ENCODE peak calls at places on chromosomes 7 and 10, in seven cellular contexts. N is heart left ventricle, X is K562, V is body of pancreas, J is A549, P is right lobe of liver, Q is gastrocnemius medialis. W is an unnamed sample. For H3K4me1, the result is how much of the 10 kb centered on the place peaks cover.

GRCh38 chr10:61452655-61453641 is at the start of gene TMEM26:
- ATAC-seq in N (peak), X (no peak), V (peak), J (peak), P (peak), Q (no peak), W (peak)

GRCh38 chr7:29442146-29442545 is 121.5 kb upstream of the PRR15 start:
- ATAC-seq in N (peak), X (peak), V (no peak), J (no peak), P (peak), Q (peak), W (no peak)

GRCh38 chr10:132849546-132850031 is 63.6 kb upstream of the NKX6-2 start:
- ATAC-seq in N (no peak), X (no peak), V (no peak), J (no peak), P (no peak), Q (no peak), W (no peak)

GRCh38 chr7:21618706-21619105 is 75.9 kb downstream of the DNAH11 start:
- ATAC-seq in N (no peak), X (no peak), V (no peak), J (no peak), P (no peak), Q (no peak), W (no peak)

GRCh38 chr10:113657544-113657943 is 6.3 kb downstream of the NRAP start:
- ATAC-seq in N (no peak), X (no peak), V (no peak), J (no peak), P (no peak), Q (no peak), W (no peak)

GRCh38 chr10:23230582-23230981 is 38.5 kb downstream of the PTF1A start:
- ATAC-seq in N (no peak), X (no peak), V (no peak), J (no peak), P (no peak), Q (no peak), W (no peak)

GRCh38 chr10:119653209-119653608 is 2.0 kb downstream of the BAG3 start:
- ATAC-seq in N (no peak), X (no peak), V (no peak), J (no peak), P (no peak), Q (no peak), W (no peak)

GRCh38 chr10:132178046-132178445 is 8.7 kb upstream of the DPYSL4 start:
- ATAC-seq in N (no peak), X (no peak), V (no peak), J (no peak), P (no peak), Q (no peak), W (no peak)

GRCh38 chr7:31950101-31950755 is 120.0 kb downstream of the PDE1C start:
- ATAC-seq in N (no peak), X (no peak), V (no peak), J (no peak), P (no peak), Q (no peak), W (no peak)

GRCh38 chr7:51139796-51140195 is 176.8 kb downstream of the COBL start:
- ATAC-seq in N (no peak), X (no peak), V (peak), J (no peak), P (peak), Q (no peak), W (no peak)

GRCh38 chr10:126013489-126014281 is 117.3 kb downstream of the FANK1 start:
- ATAC-seq in N (peak), X (no peak), V (peak), J (peak), P (no peak), Q (no peak), W (no peak)

GRCh38 chr10:106438386-106438785 is 726.1 kb downstream of the SORCS1 start:
- ATAC-seq in N (no peak), X (no peak), V (no peak), J (no peak), P (no peak), Q (no peak), W (no peak)

GRCh38 chr7:47087866-47088265 is 494.0 kb downstream of the TNS3 start:
- ATAC-seq in N (no peak), X (no peak), V (no peak), J (peak), P (peak), Q (no peak), W (peak)

GRCh38 chr10:23070819-23071218 is 24.6 kb upstream of the MSRB2 start:
- ATAC-seq in N (no peak), X (no peak), V (no peak), J (no peak), P (no peak), Q (no peak), W (no peak)

GRCh38 chr7:13898957-13899670 is 90.4 kb downstream of the ETV1 start:
- ATAC-seq in N (no peak), X (no peak), V (peak), J (no peak), P (peak), Q (no peak), W (no peak)

GRCh38 chr7:47273088-47273487 is 308.8 kb downstream of the TNS3 start:
- ATAC-seq in N (no peak), X (no peak), V (no peak), J (peak), P (no peak), Q (no peak), W (no peak)

GRCh38 chr7:144468990-144469732 is 65.7 kb upstream of the NOBOX start:
- ATAC-seq in N (peak), X (no peak), V (no peak), J (no peak), P (no peak), Q (no peak), W (peak)

GRCh38 chr7:149799397-149800168 is 26.2 kb upstream of the ZNF467 start:
- ATAC-seq in N (no peak), X (peak), V (no peak), J (peak), P (peak), Q (no peak), W (no peak)

GRCh38 chr7:134636008-134636449 is 10.6 kb upstream of the BPGM start:
- ATAC-seq in N (no peak), X (no peak), V (peak), J (no peak), P (peak), Q (no peak), W (no peak)

GRCh38 chr7:23115991-23116390 is 10.4 kb downstream of the KLHL7 start:
- ATAC-seq in N (no peak), X (no peak), V (no peak), J (no peak), P (no peak), Q (no peak), W (no peak)

GRCh38 chr10:1290071-1290471 is 233.9 kb downstream of the WDR37 start:
- ATAC-seq in N (no peak), X (no peak), V (no peak), J (peak), P (no peak), Q (no peak), W (no peak)

GRCh38 chr7:41889040-41889439 is 186.2 kb upstream of the INHBA start:
- ATAC-seq in N (no peak), X (no peak), V (no peak), J (no peak), P (no peak), Q (no peak), W (no peak)

GRCh38 chr10:95782274-95782830 is 26.4 kb downstream of the ENTPD1 start:
- ATAC-seq in N (no peak), X (no peak), V (no peak), J (no peak), P (peak), Q (no peak), W (no peak)

GRCh38 chr7:74476546-74477095 is 22.9 kb downstream of the GTF2IRD1 start:
- ATAC-seq in N (no peak), X (no peak), V (no peak), J (no peak), P (no peak), Q (no peak), W (no peak)

GRCh38 chr10:49649294-49649693 is 30.2 kb upstream of the C10orf53 start:
- ATAC-seq in N (no peak), X (peak), V (no peak), J (no peak), P (no peak), Q (no peak), W (no peak)

GRCh38 chr10:12729885-12730284 is 271.6 kb downstream of the CCDC3 start:
- ATAC-seq in N (no peak), X (peak), V (no peak), J (peak), P (no peak), Q (no peak), W (no peak)

GRCh38 chr10:12726971-12727831 is 274.3 kb downstream of the CCDC3 start:
- ATAC-seq in N (no peak), X (no peak), V (no peak), J (no peak), P (no peak), Q (peak), W (no peak)

GRCh38 chr10:12727832-12728215 is 273.7 kb downstream of the CCDC3 start:
- ATAC-seq in N (no peak), X (no peak), V (no peak), J (no peak), P (no peak), Q (peak), W (peak)

GRCh38 chr10:12730809-12731519 is 270.5 kb downstream of the CCDC3 start:
- ATAC-seq in N (peak), X (no peak), V (no peak), J (no peak), P (no peak), Q (peak), W (peak)

GRCh38 chr10:12728569-12728968 is 272.9 kb downstream of the CCDC3 start:
- ATAC-seq in N (no peak), X (no peak), V (no peak), J (no peak), P (no peak), Q (peak), W (no peak)
- TF ChIP-seq POLR2A in N (no peak), X (no peak), V (no peak), J (no peak), P (no peak), Q (no peak), W (no peak)

GRCh38 chr7:104228442-104228841 is 20.6 kb upstream of the ORC5 start:
- ATAC-seq in N (no peak), X (no peak), V (no peak), J (no peak), P (no peak), Q (no peak), W (no peak)

GRCh38 chr7:104231054-104232046 is 23.5 kb upstream of the ORC5 start:
- ATAC-seq in N (peak), X (peak), V (peak), J (peak), P (peak), Q (peak), W (peak)

GRCh38 chr7:104225441-104225840 is 17.6 kb upstream of the ORC5 start:
- ATAC-seq in N (no peak), X (no peak), V (no peak), J (no peak), P (no peak), Q (no peak), W (no peak)

DNA sequence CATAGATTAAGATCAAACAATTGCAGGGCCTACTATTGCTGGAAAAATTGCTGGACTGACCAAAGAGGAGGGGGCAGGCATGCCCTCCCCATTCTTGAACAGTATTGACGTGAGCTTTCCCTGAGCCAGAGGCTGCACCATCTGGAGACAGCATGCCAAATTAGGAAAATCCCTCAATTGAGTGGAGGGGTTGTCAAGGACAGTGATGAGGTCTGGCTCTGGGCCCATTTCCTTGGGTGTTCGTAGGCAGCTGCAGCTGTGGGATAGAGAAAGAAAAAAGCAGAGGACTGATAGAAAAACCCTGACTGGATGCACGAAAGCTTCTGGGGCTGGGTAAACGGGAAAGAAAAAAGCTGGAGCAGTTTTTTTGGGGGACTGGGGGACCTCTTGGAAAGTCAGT is 22.8 kb upstream of the ORC5 start:
- ATAC-seq in N (no peak), X (no peak), V (no peak), J (no peak), P (no peak), Q (no peak), W (no peak)
- TF ChIP-seq CTCF in N (no peak), X (no peak), V (no peak), J (no peak), P (no peak), Q (no peak), W (no peak)

GRCh38 chr10:68137174-68137573 is 27.9 kb downstream of the MYPN start:
- ATAC-seq in N (no peak), X (no peak), V (no peak), J (no peak), P (no peak), Q (no peak), W (no peak)
- H3K4me1 ChIP-seq in N (under half), X (under half), V (under half), J (under half), P (under half), Q (half or more), W (under half)

GRCh38 chr7:94288091-94288490 is 106.6 kb upstream of the COL1A2 start:
- ATAC-seq in N (no peak), X (no peak), V (no peak), J (no peak), P (no peak), Q (no peak), W (no peak)

GRCh38 chr7:94286111-94286510 is 108.6 kb upstream of the COL1A2 start:
- ATAC-seq in N (no peak), X (no peak), V (no peak), J (no peak), P (no peak), Q (no peak), W (no peak)

GRCh38 chr7:94294471-94295131 is 100.1 kb upstream of the COL1A2 start:
- ATAC-seq in N (no peak), X (no peak), V (no peak), J (no peak), P (no peak), Q (no peak), W (no peak)

GRCh38 chr7:94284120-94284519 is 110.6 kb upstream of the COL1A2 start:
- ATAC-seq in N (no peak), X (no peak), V (no peak), J (no peak), P (no peak), Q (no peak), W (no peak)

GRCh38 chr7:94289071-94289470 is 105.6 kb upstream of the COL1A2 start:
- ATAC-seq in N (peak), X (peak), V (peak), J (peak), P (peak), Q (peak), W (peak)
- TF ChIP-seq POLR2A in N (no peak), X (no peak), V (no peak), J (no peak), P (no peak), Q (no peak), W (no peak)

DNA sequence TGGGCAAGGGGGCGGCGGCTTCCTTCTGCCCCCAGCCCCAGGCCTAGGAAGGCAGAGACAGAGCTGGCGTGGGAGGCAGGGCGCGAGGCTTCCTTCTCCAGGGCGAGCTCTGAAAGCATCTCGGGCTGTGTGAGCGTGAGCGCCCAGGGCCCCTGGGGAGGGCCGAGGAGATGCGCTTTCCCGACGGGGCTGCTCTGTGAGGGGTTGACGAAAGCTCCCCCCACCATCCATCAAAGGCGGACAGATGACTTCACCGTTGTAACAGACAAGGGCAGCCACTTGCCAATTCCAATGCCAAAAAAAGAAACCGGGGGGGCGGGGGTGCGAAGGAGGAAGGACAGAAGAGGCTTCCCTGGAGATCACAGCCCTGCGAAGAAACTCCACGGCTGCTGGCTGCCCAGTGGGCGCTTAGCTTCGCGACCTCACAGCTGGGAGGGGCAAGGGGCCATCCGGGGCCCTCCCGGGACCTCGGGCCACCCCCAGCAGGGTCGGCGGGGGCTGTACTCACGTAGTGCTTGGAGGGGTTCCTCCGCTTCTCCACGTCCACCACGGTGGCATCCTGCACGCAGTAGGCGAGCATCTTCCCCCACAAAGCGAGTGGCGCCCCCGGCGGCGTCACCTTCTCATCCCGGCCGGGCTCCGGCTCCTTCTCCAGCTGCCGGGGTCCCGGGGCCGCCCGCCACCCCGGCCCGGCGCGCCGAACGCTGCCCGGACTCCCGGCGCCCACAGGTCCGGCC is 521 bp downstream of the SH3PXD2A start:
- ATAC-seq in N (peak), X (no peak), V (peak), J (peak), P (peak), Q (peak), W (peak)
- TF ChIP-seq CTCF in N (no peak), X (no peak), V (no peak), J (peak), P (no peak), Q (no peak), W (no peak)

GRCh38 chr7:89023146-89023545 is 227.6 kb upstream of the TEX47 start:
- ATAC-seq in N (no peak), X (no peak), V (no peak), J (no peak), P (no peak), Q (no peak), W (no peak)
- H3K4me1 ChIP-seq in N (under half), X (under half), V (under half), J (under half), P (under half), Q (under half), W (under half)

GRCh38 chr7:55964802-55965470 is 551 bp downstream of the NIPSNAP2 start:
- ATAC-seq in N (peak), X (peak), V (peak), J (peak), P (peak), Q (peak), W (peak)

GRCh38 chr7:55963584-55964168 is 709 bp upstream of the NIPSNAP2 start:
- ATAC-seq in N (no peak), X (no peak), V (no peak), J (no peak), P (no peak), Q (no peak), W (no peak)

GRCh38 chr7:55965805-55966421 is 1.5 kb downstream of the NIPSNAP2 start:
- ATAC-seq in N (peak), X (no peak), V (no peak), J (no peak), P (peak), Q (peak), W (no peak)

GRCh38 chr7:55961994-55962393 is 2.4 kb upstream of the NIPSNAP2 start:
- ATAC-seq in N (no peak), X (no peak), V (no peak), J (no peak), P (no peak), Q (no peak), W (no peak)

GRCh38 chr7:55964261-55964801 is at the start of gene NIPSNAP2:
- ATAC-seq in N (peak), X (peak), V (peak), J (peak), P (peak), Q (peak), W (peak)
- TF ChIP-seq POLR2A in N (no peak), X (no peak), V (peak), J (peak), P (peak), Q (peak), W (no peak)

GRCh38 chr7:155216475-155217272 is 81.0 kb upstream of the INSIG1 start:
- ATAC-seq in N (no peak), X (peak), V (no peak), J (peak), P (no peak), Q (no peak), W (no peak)
- TF ChIP-seq CTCF in N (no peak), X (peak), V (no peak), J (no peak), P (no peak), Q (no peak), W (no peak)

W was measured in gastroesophageal sphincter.